ENCODE peak calls at places on chromosomes 11 and 22, in five cellular contexts. O is A549, L is fibroblast of lung, B is esophagus squamous epithelium, T is pancreas. G is an unnamed sample.

GRCh38 chr11:8566613-8567210 is 27.3 kb downstream of the STK33 start:
- DNase-seq in B (no peak), L (peak; percentile 34), T (no peak), O (peak; percentile 44), G (peak; percentile 16)

GRCh38 chr22:41862160-41862529 is 29.2 kb downstream of the SREBF2 start:
- DNase-seq in B (no peak), T (no peak), O (no peak), L (peak; percentile 18), G (no peak)

GRCh38 chr11:32831241-32831640 is 1.5 kb downstream of the PRRG4 start:
- DNase-seq in B (no peak), L (no peak), T (no peak), O (no peak), G (peak; percentile 52)

GRCh38 chr11:69636870-69637600 is 3.9 kb upstream of the CCND1 start:
- DNase-seq in B (no peak), L (no peak), O (no peak), T (no peak), G (no peak)

GRCh38 chr11:110079726-110080125 is 13.5 kb upstream of the ZC3H12C start:
- DNase-seq in L (no peak), O (no peak), T (no peak), B (no peak), G (peak; percentile 45)

GRCh38 chr11:20087118-20087521 is 73.2 kb downstream of the DBX1 start:
- DNase-seq in O (no peak), L (peak; percentile 94), B (no peak), T (no peak), G (no peak)

GRCh38 chr11:31826530-31827438 is 15.7 kb upstream of the PAX6 start:
- DNase-seq in T (no peak), O (no peak), B (no peak), L (peak; percentile 13), G (no peak)

GRCh38 chr11:9461068-9461759 is 402 bp downstream of the ZNF143 start:
- DNase-seq in O (peak; percentile 91), B (peak; percentile 49), L (peak; percentile 87), T (peak; percentile 85), G (no peak)

GRCh38 chr11:64713781-64714363 is 9.1 kb downstream of the NRXN2 start:
- DNase-seq in O (no peak), B (no peak), L (no peak), T (no peak), G (no peak)
- H3K4me3 ChIP-seq in O (peak overlapping the region; percentile 33), B (peak overlapping the region; percentile 15), L (no peak overlapping the region), T (no peak overlapping the region), G (no peak overlapping the region)

DNA sequence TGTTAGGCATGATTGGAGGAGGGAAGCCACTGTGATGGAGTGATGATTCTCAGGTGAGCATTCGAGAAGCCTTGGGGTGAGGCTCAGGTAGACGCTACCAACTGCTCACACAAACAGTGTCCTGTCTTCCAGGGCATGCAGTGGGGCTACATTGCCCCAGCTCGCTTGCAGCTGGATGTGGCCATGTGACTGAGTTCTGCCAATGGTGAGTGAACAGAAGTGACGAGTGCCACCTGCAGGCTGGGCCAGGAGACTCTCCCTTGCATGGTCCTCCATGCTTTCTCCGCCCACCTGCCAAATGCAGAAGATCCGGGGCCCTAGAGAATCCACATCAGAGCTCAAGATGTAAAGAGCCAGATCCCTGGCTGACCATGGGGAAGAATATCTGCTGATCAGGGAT is 195.9 kb downstream of the BCR start:
- DNase-seq in L (no peak), T (no peak), B (no peak), O (peak; percentile 41), G (no peak)
- TF ChIP-seq CTCF in L (no peak), T (no peak), B (no peak), O (peak; percentile 8), G (peak; percentile 63)

GRCh38 chr22:24060375-24060788 is 49.3 kb downstream of the CABIN1 start:
- DNase-seq in L (peak; percentile 94), B (no peak), T (no peak), O (peak; percentile 8), G (peak; percentile 74)
- H3K4me3 ChIP-seq in L (no peak overlapping the region), B (no peak overlapping the region), T (no peak overlapping the region), O (no peak overlapping the region), G (no peak overlapping the region)

DNA sequence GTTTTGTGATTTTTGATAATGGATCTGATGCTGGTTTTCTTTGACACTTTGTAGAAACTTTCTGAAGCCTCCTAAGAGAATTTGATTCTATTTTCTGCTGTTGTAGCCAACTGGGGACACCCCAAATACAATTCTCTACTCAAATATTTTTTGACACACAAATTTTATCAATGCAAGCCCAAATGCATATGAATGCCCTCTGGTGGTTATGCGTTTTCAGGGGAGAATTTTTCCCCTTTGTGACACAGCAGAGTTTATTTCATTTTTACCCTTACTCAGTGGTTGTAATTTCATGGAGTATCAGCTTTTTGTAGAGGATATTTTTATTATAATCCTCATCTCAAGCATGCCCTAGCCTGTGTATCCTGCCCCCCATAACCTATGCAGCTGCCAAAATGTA is 44.7 kb upstream of the MTMR2 start:
- DNase-seq in B (no peak), L (no peak), T (no peak), O (no peak), G (no peak)
- TF ChIP-seq CTCF in B (peak; percentile 10), L (peak; percentile 23), T (no peak), O (no peak), G (peak; percentile 58)

GRCh38 chr11:63610604-63611394 is 3.4 kb downstream of the PLAAT3 start:
- DNase-seq in L (no peak), O (no peak), B (no peak), T (no peak), G (no peak)
- H3K4me3 ChIP-seq in L (no peak overlapping the region), O (no peak overlapping the region), B (no peak overlapping the region), T (no peak overlapping the region), G (peak overlapping the region; percentile 8)

GRCh38 chr22:37741312-37741795 is 44.5 kb downstream of the TRIOBP start:
- DNase-seq in L (peak; percentile 93), O (peak; percentile 75), T (peak; percentile 61), B (no peak), G (no peak)

GRCh38 chr22:37739611-37740049 is 42.8 kb downstream of the TRIOBP start:
- DNase-seq in O (no peak), L (no peak), T (no peak), B (no peak), G (no peak)

GRCh38 chr22:37742374-37743092 is 45.7 kb downstream of the TRIOBP start:
- DNase-seq in T (no peak), L (peak; percentile 90), B (no peak), O (no peak), G (peak; percentile 61)

GRCh38 chr22:37740455-37741311 is 43.8 kb downstream of the TRIOBP start:
- DNase-seq in T (no peak), B (no peak), L (no peak), O (no peak), G (no peak)

DNA sequence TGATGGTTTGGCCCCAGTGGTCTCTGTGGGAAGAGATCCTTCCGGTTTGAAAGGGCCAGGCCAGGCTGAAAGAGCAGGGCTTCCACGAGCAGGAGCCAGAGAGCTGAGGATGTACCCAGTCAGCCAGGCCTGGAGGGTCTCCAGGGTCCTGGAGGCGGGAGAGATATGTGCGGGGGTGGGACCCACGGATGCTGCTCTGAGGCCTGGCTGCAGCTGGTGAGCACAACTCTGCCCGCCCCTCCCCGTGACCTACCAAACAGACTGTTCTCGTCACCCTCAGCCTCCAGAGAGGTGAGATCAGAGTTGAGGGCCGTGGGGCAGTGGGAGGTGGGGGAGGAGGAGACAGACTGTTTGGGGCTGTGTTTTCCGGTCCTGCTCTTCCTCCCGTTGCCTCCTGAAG is 42.2 kb downstream of the TRIOBP start:
- DNase-seq in B (no peak), L (peak; percentile 32), T (no peak), O (no peak), G (no peak)
- TF ChIP-seq CTCF in B (no peak), L (no peak), T (no peak), O (no peak), G (no peak)

GRCh38 chr22:49970528-49971231 is 10.1 kb downstream of the PIM3 start:
- DNase-seq in O (peak; percentile 98), L (peak; percentile 94), T (peak; percentile 95), B (peak; percentile 82), G (peak; percentile 70)

GRCh38 chr22:49975543-49976389 is 15.2 kb downstream of the PIM3 start:
- DNase-seq in B (no peak), O (peak; percentile 41), T (peak; percentile 14), L (peak; percentile 24), G (no peak)

GRCh38 chr22:49972163-49973017 is 11.8 kb downstream of the PIM3 start:
- DNase-seq in L (no peak), B (no peak), T (peak; percentile 48), O (no peak), G (no peak)

GRCh38 chr22:49971232-49972162 is 10.9 kb downstream of the PIM3 start:
- DNase-seq in T (peak; percentile 76), L (peak; percentile 24), O (peak; percentile 84), B (no peak), G (no peak)

GRCh38 chr22:49973018-49973965 is 12.7 kb downstream of the PIM3 start:
- DNase-seq in L (peak; percentile 37), T (no peak), O (peak; percentile 33), B (no peak), G (no peak)
- H3K4me3 ChIP-seq in L (no peak overlapping the region), T (no peak overlapping the region), O (no peak overlapping the region), B (no peak overlapping the region), G (no peak overlapping the region)